ENCODE peak calls at places on chromosomes 4 and X, in eight cellular contexts. M, Z, B, X, E, P, V and Q are unnamed samples.

GRCh38 chr4:17138847-17139246 is 240.4 kb upstream of the LDB2 start:
- DNase-seq in P (no peak), V (no peak), X (no peak), M (no peak), B (no peak), E (no peak), Z (no peak), Q (no peak)

GRCh38 chrX:48515842-48516241 is 5.8 kb upstream of the EBP start:
- DNase-seq in V (no peak), Z (no peak), P (no peak), X (no peak), B (no peak), E (no peak), M (no peak), Q (no peak)

GRCh38 chr4:151325320-151326246 is at the start of gene SH3D19:
- DNase-seq in V (no peak), B (peak), Z (peak), M (peak), E (no peak), P (peak), X (no peak), Q (peak)

GRCh38 chr4:153831236-153831635 is 42.4 kb upstream of the SFRP2 start:
- DNase-seq in B (no peak), V (no peak), P (no peak), M (no peak), Z (no peak), X (no peak), E (no peak), Q (no peak)

GRCh38 chrX:13266641-13267420 is 53.0 kb downstream of the ATXN3L start:
- DNase-seq in M (peak), B (no peak), E (no peak), X (peak), Z (no peak), P (no peak), V (no peak), Q (no peak)

GRCh38 chr4:10917475-10918103 is 233.0 kb upstream of the CLNK start:
- DNase-seq in E (no peak), V (no peak), X (peak), Z (no peak), M (no peak), B (no peak), P (peak), Q (no peak)

GRCh38 chr4:145066063-145066501 is 31.9 kb downstream of the ANAPC10 start:
- DNase-seq in M (no peak), V (no peak), P (no peak), E (no peak), B (no peak), Z (no peak), X (no peak), Q (peak)

GRCh38 chrX:7925867-7926472 is 1.2 kb downstream of the PNPLA4 start:
- DNase-seq in V (peak), X (peak), B (peak), Z (peak), E (peak), P (peak), M (peak), Q (peak)

GRCh38 chrX:105315301-105315700 is 94.8 kb upstream of the TEX13A start:
- DNase-seq in V (no peak), E (no peak), X (no peak), B (no peak), P (no peak), Z (no peak), M (peak), Q (no peak)

GRCh38 chrX:41600266-41600665 is 88.5 kb upstream of the GPR34 start:
- DNase-seq in Z (no peak), P (no peak), V (no peak), E (no peak), M (peak), X (no peak), B (no peak), Q (no peak)

GRCh38 chr4:174714393-174715211 is 114.4 kb downstream of the GLRA3 start:
- DNase-seq in V (no peak), X (peak), B (no peak), E (peak), Z (no peak), M (peak), P (peak), Q (peak)

GRCh38 chr4:153488719-153489384 is 22.7 kb downstream of the TMEM131L start:
- DNase-seq in P (no peak), X (no peak), Z (no peak), B (no peak), V (peak), E (no peak), M (no peak), Q (no peak)

GRCh38 chr4:65893957-65894755 is 223.9 kb upstream of the EPHA5 start:
- DNase-seq in M (peak), B (no peak), X (no peak), E (no peak), P (no peak), V (no peak), Z (no peak), Q (no peak)

GRCh38 chrX:19840899-19841648 is 46.3 kb downstream of the SH3KBP1 start:
- DNase-seq in E (peak), M (no peak), P (no peak), V (no peak), Z (no peak), B (no peak), X (no peak), Q (no peak)

GRCh38 chr4:170399894-170400293 is 310.1 kb upstream of the AADAT start:
- DNase-seq in X (no peak), M (peak), B (no peak), E (no peak), P (no peak), V (no peak), Z (no peak), Q (no peak)

GRCh38 chr4:147683172-147683571 is 791 bp downstream of the PRMT9 start:
- DNase-seq in B (peak), P (no peak), V (no peak), E (peak), Z (peak), X (peak), M (peak), Q (peak)